ENCODE peak calls at places on chromosomes 3 and 15, in ten cellular contexts. One of them, this sample, is unnamed.

GRCh38 chr3:183822631-183823030 is 2.7 kb downstream of the MAP6D1 start:
- DNase-seq in epithelial cell of esophagus: no peak
- DNase-seq in colonic mucosa: no peak
- DNase-seq in PC-3: no peak
- DNase-seq in AG10803: no peak
- DNase-seq in cardiac fibroblast: no peak
- DNase-seq in SJSA1: no peak
- DNase-seq in Panc1: no peak
- DNase-seq in WERI-Rb-1: no peak
- DNase-seq in IMR-90: no peak
- DNase-seq in this sample: no peak

GRCh38 chr3:33313331-33313730 is 36.1 kb downstream of the FBXL2 start:
- DNase-seq in epithelial cell of esophagus: no peak
- DNase-seq in colonic mucosa: no peak
- DNase-seq in PC-3: no peak
- DNase-seq in AG10803: no peak
- DNase-seq in cardiac fibroblast: peak; percentile 64
- DNase-seq in SJSA1: peak; percentile 57
- DNase-seq in Panc1: no peak
- DNase-seq in WERI-Rb-1: no peak
- DNase-seq in IMR-90: peak; percentile 35
- DNase-seq in this sample: peak; percentile 42

GRCh38 chr3:54853573-54854404 is 74.1 kb downstream of the LRTM1 start:
- DNase-seq in epithelial cell of esophagus: peak; percentile 46
- DNase-seq in colonic mucosa: peak; percentile 70
- DNase-seq in PC-3: peak; percentile 62
- DNase-seq in AG10803: peak; percentile 73
- DNase-seq in cardiac fibroblast: peak; percentile 68
- DNase-seq in SJSA1: peak; percentile 60
- DNase-seq in Panc1: no peak
- DNase-seq in WERI-Rb-1: peak; percentile 86
- DNase-seq in IMR-90: peak; percentile 74
- DNase-seq in this sample: peak; percentile 80

GRCh38 chr15:50484781-50485180 is 60.6 kb downstream of the USP8 start:
- DNase-seq in epithelial cell of esophagus: no peak
- DNase-seq in colonic mucosa: no peak
- DNase-seq in PC-3: no peak
- DNase-seq in AG10803: no peak
- DNase-seq in cardiac fibroblast: no peak
- DNase-seq in SJSA1: no peak
- DNase-seq in Panc1: no peak
- DNase-seq in WERI-Rb-1: no peak
- DNase-seq in IMR-90: no peak
- DNase-seq in this sample: no peak

GRCh38 chr3:149706905-149707304 is 45.4 kb downstream of the COMMD2 start:
- DNase-seq in epithelial cell of esophagus: no peak
- DNase-seq in colonic mucosa: no peak
- DNase-seq in PC-3: no peak
- DNase-seq in AG10803: peak; percentile 47
- DNase-seq in cardiac fibroblast: peak; percentile 56
- DNase-seq in SJSA1: no peak
- DNase-seq in Panc1: no peak
- DNase-seq in WERI-Rb-1: no peak
- DNase-seq in IMR-90: peak; percentile 54
- DNase-seq in this sample: no peak

GRCh38 chr3:191762323-191762960 is 301.5 kb downstream of the PYDC2 start:
- DNase-seq in epithelial cell of esophagus: peak; percentile 73
- DNase-seq in colonic mucosa: no peak
- DNase-seq in PC-3: peak; percentile 74
- DNase-seq in AG10803: peak; percentile 58
- DNase-seq in cardiac fibroblast: peak; percentile 80
- DNase-seq in SJSA1: no peak
- DNase-seq in Panc1: no peak
- DNase-seq in WERI-Rb-1: no peak
- DNase-seq in IMR-90: no peak
- DNase-seq in this sample: peak; percentile 61

GRCh38 chr15:39429898-39430357 is 151.0 kb upstream of the THBS1 start:
- DNase-seq in epithelial cell of esophagus: peak; percentile 67
- DNase-seq in colonic mucosa: no peak
- DNase-seq in PC-3: peak; percentile 86
- DNase-seq in AG10803: peak; percentile 91
- DNase-seq in cardiac fibroblast: peak; percentile 93
- DNase-seq in SJSA1: peak; percentile 65
- DNase-seq in Panc1: no peak
- DNase-seq in WERI-Rb-1: no peak
- DNase-seq in IMR-90: peak; percentile 95
- DNase-seq in this sample: peak; percentile 95

GRCh38 chr3:67468511-67468910 is 185.9 kb downstream of the SUCLG2 start:
- DNase-seq in epithelial cell of esophagus: no peak
- DNase-seq in colonic mucosa: no peak
- DNase-seq in PC-3: no peak
- DNase-seq in AG10803: no peak
- DNase-seq in cardiac fibroblast: peak; percentile 48
- DNase-seq in SJSA1: no peak
- DNase-seq in Panc1: no peak
- DNase-seq in WERI-Rb-1: peak; percentile 15
- DNase-seq in IMR-90: peak; percentile 32
- DNase-seq in this sample: peak; percentile 47

GRCh38 chr15:77021803-77022381 is 27.0 kb downstream of the PSTPIP1 start:
- DNase-seq in epithelial cell of esophagus: no peak
- DNase-seq in colonic mucosa: no peak
- DNase-seq in PC-3: peak; percentile 25
- DNase-seq in AG10803: peak; percentile 80
- DNase-seq in cardiac fibroblast: peak; percentile 75
- DNase-seq in SJSA1: peak; percentile 50
- DNase-seq in Panc1: no peak
- DNase-seq in WERI-Rb-1: no peak
- DNase-seq in IMR-90: peak; percentile 68
- DNase-seq in this sample: peak; percentile 62

DNA sequence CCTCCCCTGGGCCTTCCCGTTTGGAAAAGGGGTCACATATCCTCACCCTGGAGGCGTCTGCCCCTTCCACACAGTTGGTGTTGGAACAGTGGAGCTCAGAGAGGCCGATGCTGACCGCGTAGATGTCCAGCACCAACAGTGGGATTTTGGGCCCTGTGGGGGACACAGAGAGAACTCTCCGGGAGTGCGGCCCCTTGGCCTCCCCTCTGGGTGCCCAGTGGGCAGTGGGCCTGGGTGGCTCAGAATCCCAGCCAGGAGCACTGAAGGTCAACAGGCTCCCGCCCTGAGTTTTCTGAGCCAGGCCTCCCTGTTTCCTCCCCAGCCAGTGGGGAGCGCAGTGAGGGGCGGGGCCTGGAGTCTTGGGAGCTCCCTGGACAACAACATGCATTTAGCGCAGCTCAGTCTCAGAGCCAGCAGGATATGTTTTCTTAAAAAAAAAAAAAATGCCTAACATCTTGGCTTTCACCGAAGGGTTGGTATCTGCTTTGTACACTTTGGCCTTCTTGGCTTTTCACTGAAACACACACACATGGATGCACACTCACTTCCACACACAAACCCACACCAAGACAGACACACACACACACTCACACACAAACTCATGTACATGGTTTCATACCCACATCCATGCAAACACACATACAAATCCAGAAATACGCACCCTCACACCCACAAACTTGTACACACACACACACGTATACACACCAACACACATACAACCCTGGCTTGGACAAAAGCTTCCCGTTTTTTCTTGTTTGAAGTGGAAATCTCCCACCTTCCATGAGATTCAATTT is 562 bp upstream of the ISLR start:
- DNase-seq in epithelial cell of esophagus: no peak
- DNase-seq in colonic mucosa: peak; percentile 41
- DNase-seq in PC-3: no peak
- DNase-seq in AG10803: peak; percentile 84
- DNase-seq in cardiac fibroblast: peak; percentile 72
- DNase-seq in SJSA1: no peak
- DNase-seq in Panc1: no peak
- DNase-seq in WERI-Rb-1: no peak
- DNase-seq in IMR-90: peak; percentile 39
- DNase-seq in this sample: peak; percentile 89
- H3K4me3 ChIP-seq in epithelial cell of esophagus: no peak overlapping the region
- H3K4me3 ChIP-seq in colonic mucosa: no peak overlapping the region
- H3K4me3 ChIP-seq in PC-3: no peak overlapping the region
- H3K4me3 ChIP-seq in AG10803: peak overlapping the region; percentile 25
- H3K4me3 ChIP-seq in cardiac fibroblast: no peak overlapping the region
- H3K4me3 ChIP-seq in SJSA1: no peak overlapping the region
- H3K4me3 ChIP-seq in Panc1: no peak overlapping the region
- H3K4me3 ChIP-seq in WERI-Rb-1: no peak overlapping the region
- H3K4me3 ChIP-seq in IMR-90: no peak overlapping the region
- H3K4me3 ChIP-seq in this sample: no peak overlapping the region

DNA sequence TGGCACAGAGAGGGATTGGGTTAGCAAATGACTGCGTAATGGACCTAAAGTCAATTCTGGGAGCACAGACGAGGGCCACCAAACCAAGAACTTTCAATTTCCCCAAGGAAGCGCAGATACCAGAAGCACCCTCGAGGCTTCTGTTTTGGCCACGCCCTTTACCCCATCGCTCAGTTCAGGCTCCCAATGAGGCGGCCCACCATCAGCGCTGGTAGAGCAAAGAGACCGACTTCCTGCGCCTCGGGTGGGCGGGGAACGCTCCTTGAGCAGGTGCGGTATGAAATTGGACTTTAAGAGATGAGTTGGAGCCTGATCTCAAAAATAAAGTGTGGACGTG is 603 bp upstream of the SPSB4 start:
- DNase-seq in epithelial cell of esophagus: no peak
- DNase-seq in colonic mucosa: no peak
- DNase-seq in PC-3: no peak
- DNase-seq in AG10803: no peak
- DNase-seq in cardiac fibroblast: no peak
- DNase-seq in SJSA1: no peak
- DNase-seq in Panc1: no peak
- DNase-seq in WERI-Rb-1: peak; percentile 27
- DNase-seq in IMR-90: no peak
- DNase-seq in this sample: no peak
- H3K4me3 ChIP-seq in epithelial cell of esophagus: no peak overlapping the region
- H3K4me3 ChIP-seq in colonic mucosa: peak overlapping the region; percentile 22
- H3K4me3 ChIP-seq in PC-3: no peak overlapping the region
- H3K4me3 ChIP-seq in AG10803: no peak overlapping the region
- H3K4me3 ChIP-seq in cardiac fibroblast: no peak overlapping the region
- H3K4me3 ChIP-seq in SJSA1: no peak overlapping the region
- H3K4me3 ChIP-seq in Panc1: no peak overlapping the region
- H3K4me3 ChIP-seq in WERI-Rb-1: peak overlapping the region; percentile 92
- H3K4me3 ChIP-seq in IMR-90: no peak overlapping the region
- H3K4me3 ChIP-seq in this sample: no peak overlapping the region

GRCh38 chr15:23866832-23867231 is 179.7 kb upstream of the NDN start:
- DNase-seq in epithelial cell of esophagus: no peak
- DNase-seq in colonic mucosa: no peak
- DNase-seq in PC-3: peak; percentile 41
- DNase-seq in AG10803: no peak
- DNase-seq in cardiac fibroblast: no peak
- DNase-seq in SJSA1: no peak
- DNase-seq in Panc1: no peak
- DNase-seq in WERI-Rb-1: peak; percentile 18
- DNase-seq in IMR-90: no peak
- DNase-seq in this sample: no peak

GRCh38 chr15:23869391-23869790 is 182.3 kb upstream of the NDN start:
- DNase-seq in epithelial cell of esophagus: peak; percentile 25
- DNase-seq in colonic mucosa: peak; percentile 43
- DNase-seq in PC-3: peak; percentile 7
- DNase-seq in AG10803: no peak
- DNase-seq in cardiac fibroblast: no peak
- DNase-seq in SJSA1: no peak
- DNase-seq in Panc1: no peak
- DNase-seq in WERI-Rb-1: peak; percentile 89
- DNase-seq in IMR-90: no peak
- DNase-seq in this sample: no peak
- H3K4me3 ChIP-seq in epithelial cell of esophagus: no peak overlapping the region
- H3K4me3 ChIP-seq in colonic mucosa: no peak overlapping the region
- H3K4me3 ChIP-seq in PC-3: peak overlapping the region; percentile 39
- H3K4me3 ChIP-seq in AG10803: no peak overlapping the region
- H3K4me3 ChIP-seq in cardiac fibroblast: no peak overlapping the region
- H3K4me3 ChIP-seq in SJSA1: no peak overlapping the region
- H3K4me3 ChIP-seq in Panc1: no peak overlapping the region
- H3K4me3 ChIP-seq in WERI-Rb-1: peak overlapping the region; percentile 25
- H3K4me3 ChIP-seq in IMR-90: no peak overlapping the region
- H3K4me3 ChIP-seq in this sample: no peak overlapping the region

GRCh38 chr3:98962951-98963350 is 61.5 kb upstream of the DCBLD2 start:
- DNase-seq in epithelial cell of esophagus: peak; percentile 72
- DNase-seq in colonic mucosa: no peak
- DNase-seq in PC-3: peak; percentile 77
- DNase-seq in AG10803: no peak
- DNase-seq in cardiac fibroblast: peak; percentile 63
- DNase-seq in SJSA1: no peak
- DNase-seq in Panc1: no peak
- DNase-seq in WERI-Rb-1: no peak
- DNase-seq in IMR-90: peak; percentile 77
- DNase-seq in this sample: no peak

GRCh38 chr3:98961161-98962155 is 60.0 kb upstream of the DCBLD2 start:
- DNase-seq in epithelial cell of esophagus: peak; percentile 82
- DNase-seq in colonic mucosa: no peak
- DNase-seq in PC-3: peak; percentile 83
- DNase-seq in AG10803: peak; percentile 73
- DNase-seq in cardiac fibroblast: peak; percentile 95
- DNase-seq in SJSA1: no peak
- DNase-seq in Panc1: no peak
- DNase-seq in WERI-Rb-1: no peak
- DNase-seq in IMR-90: peak; percentile 88
- DNase-seq in this sample: peak; percentile 88

GRCh38 chr3:98964784-98965183 is 63.3 kb upstream of the DCBLD2 start:
- DNase-seq in epithelial cell of esophagus: no peak
- DNase-seq in colonic mucosa: no peak
- DNase-seq in PC-3: no peak
- DNase-seq in AG10803: no peak
- DNase-seq in cardiac fibroblast: no peak
- DNase-seq in SJSA1: no peak
- DNase-seq in Panc1: no peak
- DNase-seq in WERI-Rb-1: no peak
- DNase-seq in IMR-90: no peak
- DNase-seq in this sample: no peak

GRCh38 chr3:98966434-98966833 is 64.9 kb upstream of the DCBLD2 start:
- DNase-seq in epithelial cell of esophagus: peak; percentile 69
- DNase-seq in colonic mucosa: no peak
- DNase-seq in PC-3: peak; percentile 31
- DNase-seq in AG10803: no peak
- DNase-seq in cardiac fibroblast: peak; percentile 56
- DNase-seq in SJSA1: no peak
- DNase-seq in Panc1: no peak
- DNase-seq in WERI-Rb-1: no peak
- DNase-seq in IMR-90: no peak
- DNase-seq in this sample: no peak

DNA sequence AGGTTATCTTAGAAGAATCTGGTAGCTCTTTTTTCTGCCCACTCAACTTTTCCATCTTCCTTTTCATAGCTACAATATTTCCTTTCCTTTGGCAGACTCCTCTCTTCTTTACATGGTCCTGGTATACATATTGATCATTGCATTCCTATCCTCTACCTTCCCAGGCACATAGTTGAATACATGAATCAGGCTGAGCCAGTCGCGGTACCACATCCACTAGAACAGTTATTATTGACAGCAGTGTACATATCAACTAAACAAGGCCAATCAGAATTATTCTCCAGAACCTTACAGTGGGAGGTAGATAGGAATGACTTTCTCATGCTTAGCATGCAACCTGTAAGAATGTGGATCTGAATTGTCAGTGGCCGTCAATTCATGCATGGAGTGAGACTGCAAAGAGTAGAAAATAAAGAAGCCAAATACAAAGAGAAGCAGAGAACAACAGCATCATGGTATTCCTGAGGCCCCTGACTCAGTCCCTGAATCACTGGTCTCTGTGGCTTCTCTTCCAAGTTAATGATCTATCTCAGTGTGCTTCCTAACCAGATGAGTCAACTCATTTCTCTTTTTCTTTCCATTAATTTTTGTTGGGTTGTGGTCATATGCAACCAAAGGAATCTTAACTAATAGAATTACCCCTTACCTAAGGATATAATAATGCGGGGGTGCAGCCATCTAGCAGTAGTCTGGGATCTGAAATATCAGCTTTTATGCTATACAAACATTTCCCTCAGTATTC is 60.9 kb upstream of the DCBLD2 start:
- DNase-seq in epithelial cell of esophagus: peak; percentile 93
- DNase-seq in colonic mucosa: no peak
- DNase-seq in PC-3: peak; percentile 97
- DNase-seq in AG10803: peak; percentile 75
- DNase-seq in cardiac fibroblast: peak; percentile 94
- DNase-seq in SJSA1: peak; percentile 56
- DNase-seq in Panc1: no peak
- DNase-seq in WERI-Rb-1: no peak
- DNase-seq in IMR-90: peak; percentile 96
- DNase-seq in this sample: peak; percentile 78
- H3K4me3 ChIP-seq in epithelial cell of esophagus: no peak overlapping the region
- H3K4me3 ChIP-seq in colonic mucosa: no peak overlapping the region
- H3K4me3 ChIP-seq in PC-3: peak overlapping the region; percentile 64
- H3K4me3 ChIP-seq in AG10803: no peak overlapping the region
- H3K4me3 ChIP-seq in cardiac fibroblast: peak overlapping the region; percentile 13
- H3K4me3 ChIP-seq in SJSA1: no peak overlapping the region
- H3K4me3 ChIP-seq in Panc1: no peak overlapping the region
- H3K4me3 ChIP-seq in WERI-Rb-1: no peak overlapping the region
- H3K4me3 ChIP-seq in IMR-90: no peak overlapping the region
- H3K4me3 ChIP-seq in this sample: no peak overlapping the region